ENCODE peak calls at places on chromosomes 2 and 18, in seven cellular contexts. K is transverse colon; J is PC-9; D is cardiac fibroblast; W is Peyer's patch; E is dorsolateral prefrontal cortex; S is CD8-positive, alpha-beta T cell. O is an unnamed sample.

GRCh38 chr2:122736279-122736678 is 980.8 kb downstream of the TSN start:
- DNase-seq in K (peak; percentile 30), J (no peak), D (peak; percentile 31), W (no peak), E (no peak), S (no peak), O (peak; percentile 49)

GRCh38 chr18:52254367-52254766 is 85.6 kb upstream of the DCC start:
- DNase-seq in K (no peak), J (no peak), D (no peak), W (no peak), E (no peak), S (no peak), O (no peak)

GRCh38 chr2:150296795-150297546 is 190.5 kb downstream of the RND3 start:
- DNase-seq in K (no peak), J (no peak), D (peak; percentile 88), W (no peak), E (no peak), S (no peak), O (no peak)

GRCh38 chr18:10776493-10776892 is 250.7 kb downstream of the NAPG start:
- DNase-seq in K (no peak), J (no peak), D (no peak), W (no peak), E (no peak), S (no peak), O (no peak)

GRCh38 chr2:86241611-86242010 is 42.4 kb downstream of the MRPL35 start:
- DNase-seq in K (no peak), J (no peak), D (no peak), W (no peak), E (no peak), S (no peak), O (no peak)

GRCh38 chr18:28607991-28608390 is 431.1 kb upstream of the CDH2 start:
- DNase-seq in K (no peak), J (no peak), D (peak; percentile 9), W (no peak), E (no peak), S (no peak), O (no peak)

GRCh38 chr2:53317863-53318262 is 449.7 kb upstream of the CHAC2 start:
- DNase-seq in K (no peak), J (no peak), D (no peak), W (no peak), E (no peak), S (no peak), O (no peak)

GRCh38 chr18:48545690-48546365 is 7.0 kb downstream of the CTIF start:
- DNase-seq in K (peak; percentile 40), J (no peak), D (peak; percentile 92), W (no peak), E (peak; percentile 91), S (no peak), O (no peak)

GRCh38 chr2:154771664-154772284 is 73.3 kb downstream of the KCNJ3 start:
- DNase-seq in K (no peak), J (no peak), D (no peak), W (no peak), E (no peak), S (no peak), O (no peak)

GRCh38 chr18:70426818-70427217 is 138.0 kb downstream of the SOCS6 start:
- DNase-seq in K (no peak), J (no peak), D (no peak), W (no peak), E (peak; percentile 63), S (no peak), O (no peak)

GRCh38 chr18:62838475-62839098 is 123.2 kb downstream of the PHLPP1 start:
- DNase-seq in K (no peak), J (no peak), D (no peak), W (no peak), E (no peak), S (no peak), O (no peak)

GRCh38 chr2:8553643-8554042 is 128.2 kb upstream of the ID2 start:
- DNase-seq in K (no peak), J (no peak), D (no peak), W (no peak), E (no peak), S (no peak), O (no peak)

GRCh38 chr18:57839942-57840381 is 36.8 kb upstream of the ATP8B1 start:
- DNase-seq in K (no peak), J (peak; percentile 12), D (peak; percentile 90), W (no peak), E (no peak), S (no peak), O (no peak)

GRCh38 chr2:164621761-164622105 is 451 bp upstream of the GRB14 start:
- DNase-seq in K (peak; percentile 8), J (no peak), D (no peak), W (no peak), E (no peak), S (no peak), O (peak; percentile 41)

GRCh38 chr18:9757851-9758587 is 49.9 kb downstream of the RAB31 start:
- DNase-seq in K (no peak), J (no peak), D (peak; percentile 64), W (no peak), E (no peak), S (no peak), O (no peak)

DNA sequence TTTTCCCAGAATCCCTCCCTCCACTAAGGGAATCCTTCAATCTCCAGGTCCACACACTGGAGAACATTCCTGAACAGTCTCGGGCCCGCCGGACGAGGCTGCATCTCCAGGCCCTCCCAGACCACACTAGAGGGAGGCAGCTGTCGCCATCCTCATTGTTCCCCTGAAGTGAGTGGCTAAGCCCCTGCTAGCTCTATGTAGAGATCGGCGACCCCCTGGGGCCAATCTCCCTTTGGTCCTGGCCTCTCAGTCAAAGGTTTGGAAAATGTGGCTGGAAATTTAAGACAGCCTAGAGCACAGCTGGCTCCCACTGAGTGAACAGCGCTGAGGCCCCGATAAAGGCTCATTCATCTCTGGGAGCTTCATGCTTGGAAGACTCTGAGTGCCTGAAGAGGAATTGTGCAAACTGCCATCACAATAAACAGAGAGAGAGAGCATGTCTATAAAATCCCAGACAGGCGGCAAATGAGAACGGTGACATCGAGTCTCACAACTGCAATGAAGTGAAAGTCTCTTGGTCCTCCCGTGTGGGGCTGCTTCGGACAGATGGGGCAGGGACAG is 360.3 kb downstream of the CLIP4 start:
- DNase-seq in K (no peak), J (no peak), D (no peak), W (no peak), E (no peak), S (no peak), O (no peak)
- TF ChIP-seq CTCF in K (no peak), J (no peak), D (no peak), W (no peak), E (no peak), S (no peak), O (no peak)

GRCh38 chr18:3441290-3441689 is 8.7 kb upstream of the TGIF1 start:
- DNase-seq in K (peak; percentile 18), J (peak; percentile 19), D (peak; percentile 36), W (no peak), E (no peak), S (no peak), O (peak; percentile 41)
- TF ChIP-seq CTCF in K (peak; percentile 22), J (no peak), D (no peak), W (peak; percentile 25), E (peak; percentile 31), S (peak; percentile 20), O (no peak)

GRCh38 chr2:40004336-40004735 is 225.3 kb upstream of the THUMPD2 start:
- DNase-seq in K (no peak), J (no peak), D (peak; percentile 79), W (no peak), E (no peak), S (no peak), O (no peak)
- TF ChIP-seq CTCF in K (no peak), J (no peak), D (no peak), W (no peak), E (no peak), S (no peak), O (no peak)

DNA sequence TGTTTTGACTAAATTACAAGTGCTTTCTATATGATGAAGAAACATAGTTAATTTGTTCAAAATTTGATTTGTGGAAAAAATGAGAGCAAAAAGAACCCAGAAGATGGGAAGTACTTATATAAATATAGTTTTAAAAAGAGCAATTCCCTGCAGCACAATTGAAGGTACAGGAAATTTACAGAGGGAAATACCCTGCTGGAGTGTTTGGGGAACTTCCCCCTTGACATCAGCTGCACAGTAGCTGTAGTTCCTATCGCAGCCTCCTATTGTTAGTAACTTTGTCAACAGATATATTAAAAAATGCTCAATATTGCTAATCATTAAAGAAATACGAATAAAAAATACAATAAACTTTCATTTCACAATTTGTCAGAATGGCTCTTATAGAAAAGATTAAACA is 1118.8 kb upstream of the ZEB2 start:
- DNase-seq in K (no peak), J (no peak), D (no peak), W (no peak), E (no peak), S (no peak), O (no peak)
- TF ChIP-seq CTCF in K (no peak), J (no peak), D (peak; percentile 27), W (no peak), E (no peak), S (no peak), O (no peak)

O was measured in mucosa of descending colon.